ENCODE peak calls at places on chromosomes 3 and 15, in four cellular contexts. A is activated gamma-delta T cell treated with Interleukin-2 at 50 U/mL for 16 hours, T is T-helper 1 cell, S is erythroblast. F is an unnamed sample.
A peak's percentile ranks its signal among the peaks of the same experiment; 100 is the strongest.

GRCh38 chr15:31292391-31293020 is 34.1 kb upstream of the KLF13 start:
- DNase-seq in S (no peak), A (no peak), T (no peak), F (no peak)

GRCh38 chr3:37272743-37273142 is 98.4 kb upstream of the LRRFIP2 start:
- DNase-seq in T (no peak), A (no peak), S (no peak), F (no peak)

GRCh38 chr15:40595219-40595618 is 1.2 kb downstream of the KNL1 start:
- DNase-seq in S (peak; percentile 23), A (no peak), T (no peak), F (no peak)

GRCh38 chr3:173009410-173009809 is 131.6 kb downstream of the SPATA16 start:
- DNase-seq in A (no peak), S (no peak), T (no peak), F (no peak)

GRCh38 chr15:64854041-64854440 is 12.3 kb downstream of the PLEKHO2 start:
- DNase-seq in S (no peak), T (no peak), A (no peak), F (no peak)

GRCh38 chr3:150370129-150370602 is 37.9 kb upstream of the TSC22D2 start:
- DNase-seq in S (no peak), A (no peak), T (no peak), F (no peak)

GRCh38 chr3:58608648-58609047 is 31.5 kb upstream of the FAM107A start:
- DNase-seq in T (no peak), S (no peak), A (no peak), F (no peak)

GRCh38 chr3:56839784-56840724 is 38.3 kb upstream of the ARHGEF3 start:
- DNase-seq in T (no peak), S (no peak), A (no peak), F (no peak)

GRCh38 chr3:143848707-143849106 is 439 bp upstream of the SLC9A9 start:
- DNase-seq in S (no peak), A (no peak), T (no peak), F (no peak)

GRCh38 chr15:90592144-90592887 is 62.6 kb downstream of the CRTC3 start:
- DNase-seq in A (no peak), T (no peak), S (no peak), F (no peak)

GRCh38 chr3:45178131-45179023 is 32.2 kb upstream of the CDCP1 start:
- DNase-seq in A (no peak), T (no peak), S (no peak), F (no peak)

GRCh38 chr3:94118390-94118789 is 55.5 kb downstream of the NSUN3 start:
- DNase-seq in A (no peak), T (no peak), S (no peak), F (no peak)

GRCh38 chr3:134072881-134073582 is 43.3 kb upstream of the SLCO2A1 start:
- DNase-seq in S (no peak), A (no peak), T (no peak), F (no peak)

GRCh38 chr15:45205192-45205591 is 17.4 kb upstream of the SHF start:
- DNase-seq in S (peak; percentile 71), T (peak; percentile 51), A (peak; percentile 42), F (peak; percentile 60)

GRCh38 chr3:160661660-160662059 is 15.3 kb upstream of the ARL14 start:
- DNase-seq in S (no peak), A (no peak), T (no peak), F (no peak)

GRCh38 chr15:60324706-60325438 is 72.9 kb downstream of the ANXA2 start:
- DNase-seq in T (no peak), A (no peak), S (no peak), F (no peak)

GRCh38 chr3:180680097-180680430 is 775 bp upstream of the CCDC39 start:
- DNase-seq in T (no peak), A (no peak), S (peak; percentile 39), F (peak; percentile 21)

GRCh38 chr3:182789371-182789770 is 3.9 kb upstream of the ATP11B start:
- DNase-seq in T (no peak), S (no peak), A (no peak), F (peak; percentile 64)

GRCh38 chr3:150469031-150469930 is 61.2 kb downstream of the TSC22D2 start:
- DNase-seq in T (no peak), A (no peak), S (no peak), F (peak; percentile 93)

GRCh38 chr3:24042879-24043567 is 97.9 kb downstream of the NR1D2 start:
- DNase-seq in A (no peak), S (no peak), T (no peak), F (no peak)

GRCh38 chr3:13217736-13218540 is 144.7 kb upstream of the IQSEC1 start:
- DNase-seq in S (no peak), T (no peak), A (no peak), F (no peak)

GRCh38 chr3:100634493-100635272 is 25.3 kb downstream of the ADGRG7 start:
- DNase-seq in S (peak; percentile 55), A (no peak), T (no peak), F (peak; percentile 67)

F was measured in dermis microvascular lymphatic vessel endothelial cell.